ENCODE peak calls at places on chromosomes 12 and 14, in four cellular contexts. One of them, this sample, is unnamed.

GRCh38 chr14:49904270-49904669 is 11.4 kb downstream of the ARF6 start:
- DNase-seq in lower lobe of right lung: no peak
- DNase-seq in fibroblast of pulmonary artery: no peak
- DNase-seq in astrocyte of the cerebellum: no peak
- DNase-seq in this sample: no peak

GRCh38 chr14:22602853-22603252 is 4.8 kb downstream of the ABHD4 start:
- DNase-seq in lower lobe of right lung: no peak
- DNase-seq in fibroblast of pulmonary artery: no peak
- DNase-seq in astrocyte of the cerebellum: no peak
- DNase-seq in this sample: no peak

GRCh38 chr14:45757655-45758054 is 504.7 kb upstream of the MIS18BP1 start:
- DNase-seq in lower lobe of right lung: no peak
- DNase-seq in fibroblast of pulmonary artery: no peak
- DNase-seq in astrocyte of the cerebellum: no peak
- DNase-seq in this sample: no peak

GRCh38 chr14:102586420-102587119 is 5.9 kb upstream of the RCOR1 start:
- DNase-seq in lower lobe of right lung: no peak
- DNase-seq in fibroblast of pulmonary artery: no peak
- DNase-seq in astrocyte of the cerebellum: no peak
- DNase-seq in this sample: no peak

GRCh38 chr12:11981174-11981733 is 89.5 kb upstream of the BCL2L14 start:
- DNase-seq in lower lobe of right lung: no peak
- DNase-seq in fibroblast of pulmonary artery: peak; percentile 15
- DNase-seq in astrocyte of the cerebellum: no peak
- DNase-seq in this sample: no peak

GRCh38 chr14:102029956-102030355 is 56.9 kb downstream of the HSP90AA1 start:
- DNase-seq in lower lobe of right lung: no peak
- DNase-seq in fibroblast of pulmonary artery: no peak
- DNase-seq in astrocyte of the cerebellum: peak; percentile 94
- DNase-seq in this sample: no peak

GRCh38 chr14:69154779-69155178 is 1.9 kb upstream of the DCAF5 start:
- DNase-seq in lower lobe of right lung: no peak
- DNase-seq in fibroblast of pulmonary artery: peak; percentile 43
- DNase-seq in astrocyte of the cerebellum: no peak
- DNase-seq in this sample: no peak

GRCh38 chr12:131795064-131795463 is 33.1 kb upstream of the MMP17 start:
- DNase-seq in lower lobe of right lung: no peak
- DNase-seq in fibroblast of pulmonary artery: no peak
- DNase-seq in astrocyte of the cerebellum: no peak
- DNase-seq in this sample: no peak

GRCh38 chr14:68809524-68809923 is 16.7 kb upstream of the ZFP36L1 start:
- DNase-seq in lower lobe of right lung: no peak
- DNase-seq in fibroblast of pulmonary artery: no peak
- DNase-seq in astrocyte of the cerebellum: no peak
- DNase-seq in this sample: no peak

GRCh38 chr12:93113317-93114006 is 184.4 kb upstream of the EEA1 start:
- DNase-seq in lower lobe of right lung: no peak
- DNase-seq in fibroblast of pulmonary artery: peak; percentile 47
- DNase-seq in astrocyte of the cerebellum: no peak
- DNase-seq in this sample: no peak

GRCh38 chr12:88111074-88111652 is 30.7 kb downstream of the CEP290 start:
- DNase-seq in lower lobe of right lung: no peak
- DNase-seq in fibroblast of pulmonary artery: peak; percentile 74
- DNase-seq in astrocyte of the cerebellum: peak; percentile 44
- DNase-seq in this sample: peak; percentile 5

GRCh38 chr14:49052516-49052915 is 533.7 kb downstream of the RPS29 start:
- DNase-seq in lower lobe of right lung: no peak
- DNase-seq in fibroblast of pulmonary artery: no peak
- DNase-seq in astrocyte of the cerebellum: peak; percentile 1
- DNase-seq in this sample: no peak

GRCh38 chr14:69191340-69192111 is at the start of gene EXD2:
- DNase-seq in lower lobe of right lung: peak; percentile 92
- DNase-seq in fibroblast of pulmonary artery: peak; percentile 85
- DNase-seq in astrocyte of the cerebellum: peak; percentile 42
- DNase-seq in this sample: no peak

GRCh38 chr12:102539651-102540553 is 59.5 kb upstream of the IGF1 start:
- DNase-seq in lower lobe of right lung: no peak
- DNase-seq in fibroblast of pulmonary artery: peak; percentile 34
- DNase-seq in astrocyte of the cerebellum: no peak
- DNase-seq in this sample: no peak

GRCh38 chr12:43120189-43120588 is 431.8 kb downstream of the ADAMTS20 start:
- DNase-seq in lower lobe of right lung: no peak
- DNase-seq in fibroblast of pulmonary artery: no peak
- DNase-seq in astrocyte of the cerebellum: no peak
- DNase-seq in this sample: no peak

GRCh38 chr14:68042591-68043210 is 223.1 kb downstream of the RAD51B start:
- DNase-seq in lower lobe of right lung: no peak
- DNase-seq in fibroblast of pulmonary artery: no peak
- DNase-seq in astrocyte of the cerebellum: peak; percentile 3
- DNase-seq in this sample: peak; percentile 33

GRCh38 chr14:58014778-58015177 is 137.2 kb downstream of the ARMH4 start:
- DNase-seq in lower lobe of right lung: no peak
- DNase-seq in fibroblast of pulmonary artery: no peak
- DNase-seq in astrocyte of the cerebellum: no peak
- DNase-seq in this sample: no peak

GRCh38 chr12:93279849-93280412 is 97.8 kb upstream of the NUDT4 start:
- DNase-seq in lower lobe of right lung: no peak
- DNase-seq in fibroblast of pulmonary artery: no peak
- DNase-seq in astrocyte of the cerebellum: no peak
- DNase-seq in this sample: no peak

DNA sequence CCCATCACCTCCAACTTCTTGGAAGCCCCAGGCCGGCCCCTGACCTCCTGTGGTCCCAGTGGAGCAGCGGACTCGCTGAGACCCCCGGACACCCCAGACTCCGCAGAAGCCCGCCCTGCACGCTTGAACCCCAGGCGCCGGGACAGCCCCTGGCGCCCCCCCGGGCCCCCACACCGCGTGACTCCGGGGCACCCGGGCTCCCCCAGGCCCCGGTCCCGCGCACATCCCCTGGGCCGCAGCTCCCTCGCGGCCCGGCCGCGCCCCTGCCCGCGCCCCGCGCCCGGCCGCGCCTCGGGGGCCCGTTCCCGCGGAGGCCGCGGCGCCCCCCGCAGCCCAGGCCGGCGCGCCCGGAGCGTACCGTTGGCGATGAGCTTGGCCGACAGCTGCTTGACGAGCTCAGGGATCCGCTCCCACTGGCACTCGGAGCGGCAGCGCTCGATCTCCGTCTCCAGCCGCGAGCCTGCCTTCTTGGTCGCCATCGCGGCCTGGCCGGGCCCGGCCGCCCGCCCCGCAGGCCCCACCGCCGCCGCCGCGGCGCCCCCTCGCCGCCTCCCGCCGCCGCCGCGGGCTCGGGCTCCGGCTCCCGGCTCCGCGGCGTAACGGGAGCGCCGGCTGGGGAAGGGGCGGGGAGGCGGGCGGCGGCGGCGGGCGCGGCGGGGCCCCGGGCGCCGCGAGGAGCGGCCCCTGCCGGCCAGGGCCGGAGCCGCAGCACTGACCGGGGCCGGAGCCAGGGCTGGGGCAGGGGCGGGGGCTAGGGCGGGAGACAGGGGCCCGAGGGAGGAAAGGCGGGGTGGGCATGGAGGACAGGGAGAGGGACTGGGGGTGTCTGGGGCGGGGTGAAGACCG is at the start of gene TTC7B:
- DNase-seq in lower lobe of right lung: peak; percentile 65
- DNase-seq in fibroblast of pulmonary artery: peak; percentile 44
- DNase-seq in astrocyte of the cerebellum: no peak
- DNase-seq in this sample: no peak
- TF ChIP-seq CTCF in lower lobe of right lung: no peak
- TF ChIP-seq CTCF in fibroblast of pulmonary artery: no peak
- TF ChIP-seq CTCF in astrocyte of the cerebellum: peak; percentile 28
- TF ChIP-seq CTCF in this sample: peak; percentile 23

GRCh38 chr12:121060149-121061001 is 21.3 kb upstream of the OASL start:
- DNase-seq in lower lobe of right lung: peak; percentile 57
- DNase-seq in fibroblast of pulmonary artery: peak; percentile 55
- DNase-seq in astrocyte of the cerebellum: no peak
- DNase-seq in this sample: no peak

GRCh38 chr12:121059031-121059898 is 20.2 kb upstream of the OASL start:
- DNase-seq in lower lobe of right lung: no peak
- DNase-seq in fibroblast of pulmonary artery: no peak
- DNase-seq in astrocyte of the cerebellum: no peak
- DNase-seq in this sample: no peak

GRCh38 chr12:121062391-121063045 is 23.5 kb upstream of the OASL start:
- DNase-seq in lower lobe of right lung: no peak
- DNase-seq in fibroblast of pulmonary artery: no peak
- DNase-seq in astrocyte of the cerebellum: no peak
- DNase-seq in this sample: no peak

GRCh38 chr12:121064116-121064515 is 25.1 kb upstream of the OASL start:
- DNase-seq in lower lobe of right lung: no peak
- DNase-seq in fibroblast of pulmonary artery: no peak
- DNase-seq in astrocyte of the cerebellum: no peak
- DNase-seq in this sample: no peak

GRCh38 chr12:121061831-121062230 is 22.8 kb upstream of the OASL start:
- DNase-seq in lower lobe of right lung: no peak
- DNase-seq in fibroblast of pulmonary artery: peak; percentile 42
- DNase-seq in astrocyte of the cerebellum: no peak
- DNase-seq in this sample: no peak
- TF ChIP-seq CTCF in lower lobe of right lung: no peak
- TF ChIP-seq CTCF in fibroblast of pulmonary artery: peak; percentile 30
- TF ChIP-seq CTCF in astrocyte of the cerebellum: peak; percentile 42
- TF ChIP-seq CTCF in this sample: no peak

GRCh38 chr12:109477185-109477962 is at the start of the genes KCTD10 and UBE3B:
- DNase-seq in lower lobe of right lung: peak; percentile 91
- DNase-seq in fibroblast of pulmonary artery: peak; percentile 93
- DNase-seq in astrocyte of the cerebellum: peak; percentile 72
- DNase-seq in this sample: peak; percentile 15

GRCh38 chr12:109475121-109475520 is 2.0 kb downstream of the KCTD10 start:
- DNase-seq in lower lobe of right lung: no peak
- DNase-seq in fibroblast of pulmonary artery: no peak
- DNase-seq in astrocyte of the cerebellum: no peak
- DNase-seq in this sample: no peak

GRCh38 chr12:109477963-109478315 is 505 bp downstream of the UBE3B start:
- DNase-seq in lower lobe of right lung: no peak
- DNase-seq in fibroblast of pulmonary artery: no peak
- DNase-seq in astrocyte of the cerebellum: no peak
- DNase-seq in this sample: no peak

GRCh38 chr12:109476807-109477184 is 304 bp downstream of the KCTD10 start:
- DNase-seq in lower lobe of right lung: no peak
- DNase-seq in fibroblast of pulmonary artery: no peak
- DNase-seq in astrocyte of the cerebellum: no peak
- DNase-seq in this sample: no peak

GRCh38 chr12:109475993-109476806 is 900 bp downstream of the KCTD10 start:
- DNase-seq in lower lobe of right lung: no peak
- DNase-seq in fibroblast of pulmonary artery: no peak
- DNase-seq in astrocyte of the cerebellum: no peak
- DNase-seq in this sample: no peak
- TF ChIP-seq CTCF in lower lobe of right lung: no peak
- TF ChIP-seq CTCF in fibroblast of pulmonary artery: no peak
- TF ChIP-seq CTCF in astrocyte of the cerebellum: no peak
- TF ChIP-seq CTCF in this sample: no peak

GRCh38 chr12:111174283-111175108 is 194.4 kb downstream of the PHETA1 start:
- DNase-seq in lower lobe of right lung: no peak
- DNase-seq in fibroblast of pulmonary artery: no peak
- DNase-seq in astrocyte of the cerebellum: no peak
- DNase-seq in this sample: no peak
- TF ChIP-seq CTCF in lower lobe of right lung: peak; percentile 14
- TF ChIP-seq CTCF in fibroblast of pulmonary artery: no peak
- TF ChIP-seq CTCF in astrocyte of the cerebellum: no peak
- TF ChIP-seq CTCF in this sample: peak; percentile 43

DNA sequence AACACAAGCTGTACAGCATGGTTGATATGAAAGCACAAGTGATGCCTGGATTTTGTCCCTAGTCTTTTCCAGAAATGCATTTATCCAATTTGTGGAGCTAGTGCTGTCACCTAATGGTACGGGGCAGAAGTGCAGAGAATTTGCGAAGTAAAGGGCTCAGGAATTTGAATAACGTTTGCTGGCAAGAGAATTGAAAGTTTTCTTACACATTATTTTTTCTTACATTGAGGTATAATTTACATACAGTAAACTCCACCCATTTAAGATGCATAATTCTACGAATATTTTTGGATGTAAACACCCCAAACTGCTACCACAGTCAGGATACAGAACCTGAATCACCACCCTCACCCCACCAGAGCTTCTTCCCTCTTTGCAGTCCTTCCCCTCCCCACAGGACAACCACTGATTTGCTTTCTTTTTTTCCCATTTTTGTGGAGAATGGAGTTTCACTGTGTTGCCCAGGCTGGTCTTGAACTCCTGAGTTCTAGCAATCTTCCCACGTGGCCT is 3.5 kb downstream of the AICDA start:
- DNase-seq in lower lobe of right lung: no peak
- DNase-seq in fibroblast of pulmonary artery: peak; percentile 74
- DNase-seq in astrocyte of the cerebellum: peak; percentile 23
- DNase-seq in this sample: no peak
- TF ChIP-seq CTCF in lower lobe of right lung: peak; percentile 70
- TF ChIP-seq CTCF in fibroblast of pulmonary artery: peak; percentile 92
- TF ChIP-seq CTCF in astrocyte of the cerebellum: peak; percentile 95
- TF ChIP-seq CTCF in this sample: peak; percentile 82

This sample was measured in keratinocyte.